ENCODE peak calls at places on chromosomes 13 and 19, in ten cellular contexts. Q is thyroid gland, X is esophagus squamous epithelium, J is suprapubic skin, D is OCI-LY7, C is kidney, M is osteoblast, R is lower lobe of right lung, W is body of pancreas, B is MM.1S. V is an unnamed sample.

GRCh38 chr13:100549316-100549715 is 39.3 kb downstream of the GGACT start:
- DNase-seq in Q (no peak), X (no peak), J (no peak), D (no peak), C (no peak), M (peak), R (no peak), W (no peak), B (no peak), V (peak)

GRCh38 chr13:60463787-60464186 is 66.8 kb downstream of the TDRD3 start:
- DNase-seq in Q (no peak), X (no peak), J (no peak), D (no peak), C (no peak), M (no peak), R (no peak), W (no peak), B (no peak), V (no peak)

GRCh38 chr19:13082192-13083007 is 20.3 kb downstream of the LYL1 start:
- DNase-seq in Q (no peak), X (no peak), J (no peak), D (no peak), C (no peak), M (peak), R (no peak), W (no peak), B (no peak), V (no peak)

GRCh38 chr13:72849571-72849970 is 67.6 kb downstream of the PIBF1 start:
- DNase-seq in Q (no peak), X (no peak), J (no peak), D (no peak), C (no peak), M (no peak), R (no peak), W (no peak), B (no peak), V (no peak)

GRCh38 chr19:44050740-44051653 is 839 bp upstream of the ZNF223 start:
- DNase-seq in Q (peak), X (no peak), J (no peak), D (no peak), C (no peak), M (no peak), R (no peak), W (peak), B (no peak), V (no peak)

GRCh38 chr19:40424637-40425449 is 949 bp downstream of the SERTAD1 start:
- DNase-seq in Q (no peak), X (no peak), J (no peak), D (no peak), C (no peak), M (peak), R (no peak), W (no peak), B (no peak), V (peak)

GRCh38 chr13:109998808-109999528 is 212.6 kb upstream of the IRS2 start:
- DNase-seq in Q (no peak), X (no peak), J (no peak), D (no peak), C (no peak), M (no peak), R (no peak), W (no peak), B (no peak), V (no peak)

GRCh38 chr19:16018106-16018755 is 58.1 kb upstream of the TPM4 start:
- DNase-seq in Q (no peak), X (no peak), J (no peak), D (no peak), C (no peak), M (peak), R (no peak), W (no peak), B (no peak), V (peak)

GRCh38 chr13:20709782-20710181 is 6.3 kb downstream of the IL17D start:
- DNase-seq in Q (no peak), X (no peak), J (no peak), D (no peak), C (no peak), M (peak), R (no peak), W (no peak), B (no peak), V (no peak)

DNA sequence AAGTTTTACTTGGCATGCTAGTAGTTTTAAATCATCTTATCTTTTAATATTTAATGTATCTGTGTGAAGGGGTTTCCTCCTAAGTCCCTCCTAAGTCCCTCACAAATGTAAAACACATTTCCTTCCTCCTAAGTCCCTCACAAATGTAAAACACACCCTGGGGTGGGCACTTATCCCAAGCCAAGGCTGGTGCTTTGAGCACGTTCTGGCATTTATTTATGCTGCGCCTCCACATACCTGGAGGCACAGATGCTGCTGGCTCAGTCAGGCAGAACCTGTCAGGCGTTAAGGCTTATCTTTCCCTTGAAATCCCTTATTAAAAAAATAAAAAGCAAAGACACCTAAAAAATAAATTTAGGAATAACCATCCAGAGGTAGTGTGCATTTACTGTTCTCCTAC is 140.6 kb downstream of the MIPEP start:
- DNase-seq in Q (peak), X (no peak), J (no peak), D (no peak), C (no peak), M (no peak), R (no peak), W (no peak), B (no peak), V (no peak)
- H3K4me3 ChIP-seq in Q (no peak), X (no peak), J (no peak), D (no peak), C (no peak), M (no peak), R (no peak), W (no peak), B (no peak), V (no peak)

GRCh38 chr13:24012648-24013047 is 115.3 kb upstream of the C1QTNF9B start:
- DNase-seq in Q (no peak), X (no peak), J (no peak), D (no peak), C (no peak), M (peak), R (no peak), W (no peak), B (no peak), V (no peak)
- H3K27ac ChIP-seq in Q (no peak), X (no peak), J (no peak), D (no peak), C (no peak), M (no peak), R (no peak), W (no peak), B (no peak), V (no peak)

DNA sequence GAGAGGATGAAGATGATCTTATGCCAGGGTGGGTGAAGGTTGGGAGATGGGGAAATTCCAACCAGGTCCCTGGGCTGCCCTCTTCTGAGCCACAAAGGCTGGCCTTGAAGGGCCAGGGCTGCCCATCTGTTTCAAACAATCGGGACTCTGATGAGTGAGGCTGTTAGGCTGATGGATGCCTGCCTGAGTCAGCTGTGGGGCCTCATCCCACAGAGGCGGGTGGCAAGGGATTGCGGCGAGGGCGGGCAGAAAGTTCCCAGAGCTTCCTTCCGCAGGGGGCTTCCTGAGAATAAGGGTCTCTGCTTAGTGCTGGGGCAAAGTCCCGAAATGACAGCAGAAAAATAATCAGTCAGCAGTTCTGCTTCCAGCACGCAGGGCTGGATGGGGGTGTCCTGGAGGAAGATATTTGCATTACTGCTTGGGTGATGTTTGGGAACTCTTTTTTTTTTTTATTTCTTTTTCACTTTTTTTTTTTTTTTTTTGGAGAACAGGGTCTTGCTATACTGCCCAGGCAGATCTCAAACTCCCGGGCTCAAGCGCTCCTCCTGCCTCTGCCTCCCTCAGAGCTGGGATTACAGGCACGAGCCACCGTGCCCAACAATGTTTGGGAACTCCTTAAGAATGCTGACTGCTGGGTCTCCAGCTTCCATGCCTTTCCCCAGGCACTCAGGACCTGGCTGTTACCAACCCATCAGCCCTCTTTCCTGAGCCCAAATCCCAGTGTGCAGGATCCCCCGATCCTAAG is 14.1 kb downstream of the SH3GL1 start:
- DNase-seq in Q (no peak), X (no peak), J (no peak), D (no peak), C (no peak), M (peak), R (no peak), W (no peak), B (no peak), V (no peak)
- TF ChIP-seq CTCF in Q (no peak), X (no peak), J (no peak), D (no peak), C (no peak), M (peak), R (no peak), W (no peak), B (no peak), V (no peak)

DNA sequence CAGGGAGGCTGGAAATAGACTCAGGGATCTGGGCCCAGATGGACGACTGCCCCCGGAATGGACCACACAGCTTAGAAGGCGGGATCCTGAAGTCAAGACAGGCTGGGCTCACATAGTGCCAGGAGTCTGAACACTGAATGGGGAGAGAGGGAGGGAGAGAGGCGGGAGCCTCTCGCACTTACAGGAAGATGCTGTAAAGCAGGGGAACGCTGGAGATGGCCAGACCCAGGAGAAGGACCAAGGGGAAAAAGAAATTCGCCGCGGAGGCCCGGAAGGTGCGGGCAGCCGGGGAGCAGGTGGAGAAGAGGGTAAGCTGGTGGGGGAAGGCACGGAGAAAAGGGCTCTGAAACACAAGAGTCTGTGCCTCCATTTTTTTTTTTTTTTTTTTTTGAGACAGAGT is 1.4 kb upstream of the LENG1 start:
- DNase-seq in Q (peak), X (no peak), J (no peak), D (no peak), C (peak), M (no peak), R (no peak), W (no peak), B (no peak), V (no peak)
- H3K4me3 ChIP-seq in Q (no peak), X (peak), J (peak), D (peak), C (peak), M (peak), R (peak), W (no peak), B (peak), V (peak)

GRCh38 chr19:51065221-51065960 is 499 bp upstream of the KLK13 start:
- DNase-seq in Q (no peak), X (no peak), J (no peak), D (no peak), C (no peak), M (peak), R (no peak), W (no peak), B (no peak), V (no peak)

GRCh38 chr19:51066816-51067215 is 1.9 kb upstream of the KLK13 start:
- DNase-seq in Q (no peak), X (no peak), J (no peak), D (no peak), C (no peak), M (no peak), R (no peak), W (no peak), B (no peak), V (no peak)

GRCh38 chr19:51064534-51065220 is at the start of gene KLK13:
- DNase-seq in Q (peak), X (no peak), J (no peak), D (no peak), C (no peak), M (peak), R (peak), W (peak), B (no peak), V (no peak)

GRCh38 chr19:51063664-51064063 is 1.2 kb downstream of the KLK13 start:
- DNase-seq in Q (no peak), X (no peak), J (no peak), D (no peak), C (no peak), M (peak), R (no peak), W (peak), B (no peak), V (no peak)

DNA sequence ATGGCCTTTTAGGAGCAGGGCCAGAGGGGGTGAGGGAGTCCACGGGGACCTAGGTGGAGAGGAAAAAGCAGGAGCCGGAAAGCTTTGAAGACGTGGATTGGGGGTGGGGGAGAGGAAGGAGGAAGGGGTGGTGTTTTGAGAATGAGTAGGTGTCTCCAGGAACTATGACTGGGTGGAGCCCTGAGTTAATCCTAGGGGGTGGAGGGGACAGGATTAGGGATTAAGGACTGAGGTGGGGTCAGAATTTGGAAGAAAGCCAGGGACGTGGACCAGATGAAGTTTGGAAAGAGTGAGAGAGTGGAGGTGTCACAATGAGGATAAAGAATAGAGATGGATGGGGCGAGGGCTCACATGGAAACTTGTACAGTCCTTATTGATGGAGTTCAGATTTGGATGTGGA is 1.5 kb upstream of the KLK13 start:
- DNase-seq in Q (no peak), X (no peak), J (no peak), D (no peak), C (no peak), M (peak), R (no peak), W (no peak), B (no peak), V (no peak)
- H3K27ac ChIP-seq in Q (no peak), X (no peak), J (no peak), D (no peak), C (no peak), M (no peak), R (no peak), W (no peak), B (no peak), V (no peak)

GRCh38 chr19:57192993-57193392 is 1.7 kb downstream of the ZNF264 start:
- DNase-seq in Q (no peak), X (no peak), J (no peak), D (no peak), C (no peak), M (no peak), R (no peak), W (no peak), B (no peak), V (no peak)

GRCh38 chr19:57192064-57192395 is 730 bp downstream of the ZNF264 start:
- DNase-seq in Q (peak), X (no peak), J (no peak), D (no peak), C (no peak), M (no peak), R (no peak), W (no peak), B (no peak), V (no peak)

GRCh38 chr19:57190301-57190700 is 999 bp upstream of the ZNF264 start:
- DNase-seq in Q (no peak), X (no peak), J (no peak), D (no peak), C (no peak), M (no peak), R (no peak), W (no peak), B (no peak), V (no peak)

GRCh38 chr19:57191141-57192063 is at the start of gene ZNF264:
- DNase-seq in Q (peak), X (peak), J (peak), D (peak), C (peak), M (peak), R (peak), W (peak), B (peak), V (peak)
- TF ChIP-seq CTCF in Q (no peak), X (no peak), J (no peak), D (no peak), C (no peak), M (no peak), R (no peak), W (no peak), B (no peak), V (no peak)

DNA sequence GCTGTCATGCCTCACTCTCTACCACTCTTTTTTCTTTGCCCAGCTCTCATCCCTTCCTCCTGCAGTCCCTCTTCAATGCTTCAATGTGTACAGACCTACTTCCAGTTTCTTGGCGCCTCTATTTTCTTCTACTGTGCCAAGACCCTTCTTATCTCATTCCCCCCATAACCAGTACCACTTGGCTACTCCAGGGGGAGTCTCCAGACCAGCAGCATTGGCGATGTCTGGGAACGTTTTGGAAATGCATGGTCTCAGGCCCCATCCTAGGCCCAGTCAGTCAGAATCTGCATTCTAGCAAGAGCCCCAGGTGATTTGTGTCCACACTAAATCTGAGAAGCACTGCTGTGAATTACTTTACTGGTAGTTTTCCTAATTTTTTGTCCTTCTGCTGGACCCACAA is 198.2 kb downstream of the SLC7A1 start:
- DNase-seq in Q (no peak), X (no peak), J (no peak), D (no peak), C (no peak), M (no peak), R (no peak), W (no peak), B (no peak), V (no peak)
- H3K4me3 ChIP-seq in Q (no peak), X (no peak), J (no peak), D (no peak), C (no peak), M (no peak), R (no peak), W (no peak), B (no peak), V (no peak)